ENCODE peak calls at places on chromosome 2, in nine cellular contexts. Y is K562, N is A549, E is IMR-90, R is GM12878, G is transverse colon, C is endothelial cell of umbilical vein, O is H1, B is stomach. W is an unnamed sample.

GRCh38 chr2:200618590-200619021 is 32.8 kb downstream of the AOX1 start:
- DNase-seq in Y (no peak), N (no peak), E (peak), R (no peak), G (no peak), C (no peak), O (no peak), B (no peak), W (no peak)

GRCh38 chr2:18516112-18516511 is 44.3 kb downstream of the RDH14 start:
- DNase-seq in Y (no peak), N (no peak), E (peak), R (no peak), G (no peak), C (no peak), O (no peak), B (no peak), W (no peak)

GRCh38 chr2:203594541-203594940 is 59.4 kb upstream of the RAPH1 start:
- DNase-seq in Y (no peak), N (no peak), E (peak), R (no peak), G (no peak), C (no peak), O (no peak), B (no peak), W (no peak)

GRCh38 chr2:231918501-231919330 is 7.5 kb downstream of the NPPC start:
- DNase-seq in Y (no peak), N (no peak), E (no peak), R (no peak), G (no peak), C (no peak), O (no peak), B (no peak), W (no peak)

GRCh38 chr2:162196611-162197010 is 44.6 kb upstream of the GCG start:
- DNase-seq in Y (no peak), N (no peak), E (peak), R (no peak), G (no peak), C (no peak), O (no peak), B (no peak), W (no peak)

GRCh38 chr2:118667366-118667765 is 180.1 kb downstream of the EN1 start:
- DNase-seq in Y (no peak), N (no peak), E (no peak), R (no peak), G (no peak), C (no peak), O (no peak), B (no peak), W (no peak)

GRCh38 chr2:137770161-137770560 is 194.1 kb upstream of the HNMT start:
- DNase-seq in Y (no peak), N (no peak), E (no peak), R (no peak), G (no peak), C (no peak), O (no peak), B (no peak), W (no peak)

GRCh38 chr2:196592331-196592911 is 47.1 kb upstream of the CCDC150 start:
- DNase-seq in Y (no peak), N (no peak), E (peak), R (no peak), G (no peak), C (peak), O (no peak), B (no peak), W (no peak)

GRCh38 chr2:143960177-143960576 is 559.7 kb downstream of the ZEB2 start:
- DNase-seq in Y (no peak), N (no peak), E (peak), R (no peak), G (no peak), C (no peak), O (no peak), B (no peak), W (no peak)

GRCh38 chr2:25339121-25339738 is 2.5 kb downstream of the DNMT3A start:
- DNase-seq in Y (no peak), N (no peak), E (no peak), R (no peak), G (no peak), C (no peak), O (no peak), B (no peak), W (no peak)

GRCh38 chr2:74502720-74503505 is 3.5 kb upstream of the LBX2 start:
- DNase-seq in Y (peak), N (peak), E (peak), R (no peak), G (peak), C (peak), O (no peak), B (peak), W (peak)

GRCh38 chr2:239854596-239854995 is 170.5 kb downstream of the NDUFA10 start:
- DNase-seq in Y (no peak), N (no peak), E (no peak), R (no peak), G (no peak), C (no peak), O (no peak), B (no peak), W (peak)

GRCh38 chr2:188678921-188679320 is 295.3 kb upstream of the COL3A1 start:
- DNase-seq in Y (no peak), N (no peak), E (peak), R (no peak), G (no peak), C (no peak), O (no peak), B (no peak), W (no peak)

GRCh38 chr2:38793511-38793910 is 15.5 kb downstream of the GEMIN6 start:
- DNase-seq in Y (no peak), N (no peak), E (no peak), R (no peak), G (no peak), C (no peak), O (no peak), B (no peak), W (no peak)

GRCh38 chr2:230974096-230974913 is 21.6 kb upstream of the SPATA3 start:
- DNase-seq in Y (no peak), N (no peak), E (peak), R (peak), G (peak), C (no peak), O (no peak), B (no peak), W (peak)

GRCh38 chr2:220445429-220446105 is 818.1 kb downstream of the SLC4A3 start:
- DNase-seq in Y (no peak), N (no peak), E (peak), R (no peak), G (no peak), C (no peak), O (no peak), B (no peak), W (no peak)

GRCh38 chr2:150832686-150833085 is 345.2 kb upstream of the RND3 start:
- DNase-seq in Y (no peak), N (no peak), E (peak), R (no peak), G (no peak), C (no peak), O (no peak), B (no peak), W (no peak)

GRCh38 chr2:1993711-1994682 is 249.7 kb upstream of the PXDN start:
- DNase-seq in Y (no peak), N (no peak), E (no peak), R (no peak), G (no peak), C (peak), O (no peak), B (no peak), W (no peak)

GRCh38 chr2:230008708-230009066 is 60.0 kb downstream of the SLC16A14 start:
- DNase-seq in Y (no peak), N (no peak), E (no peak), R (no peak), G (no peak), C (peak), O (no peak), B (no peak), W (no peak)

GRCh38 chr2:12223732-12224131 is 477.3 kb downstream of the LPIN1 start:
- DNase-seq in Y (no peak), N (no peak), E (no peak), R (no peak), G (no peak), C (no peak), O (no peak), B (no peak), W (no peak)

GRCh38 chr2:218736535-218736934 is 25.9 kb downstream of the TTLL4 start:
- DNase-seq in Y (no peak), N (no peak), E (no peak), R (no peak), G (no peak), C (no peak), O (no peak), B (no peak), W (no peak)

GRCh38 chr2:239082425-239082824 is 234.5 kb downstream of the TWIST2 start:
- DNase-seq in Y (no peak), N (no peak), E (no peak), R (no peak), G (no peak), C (no peak), O (no peak), B (no peak), W (no peak)

GRCh38 chr2:201433389-201433995 is 17.8 kb downstream of the TRAK2 start:
- DNase-seq in Y (peak), N (no peak), E (no peak), R (no peak), G (no peak), C (no peak), O (no peak), B (no peak), W (no peak)

GRCh38 chr2:233223059-233223894 is 28.2 kb upstream of the ATG16L1 start:
- DNase-seq in Y (no peak), N (no peak), E (no peak), R (peak), G (no peak), C (no peak), O (no peak), B (no peak), W (no peak)

GRCh38 chr2:223467194-223467593 is 135.0 kb downstream of the SCG2 start:
- DNase-seq in Y (no peak), N (no peak), E (peak), R (no peak), G (no peak), C (no peak), O (no peak), B (no peak), W (no peak)

GRCh38 chr2:160871096-160871495 is 289.1 kb upstream of the TANK start:
- DNase-seq in Y (no peak), N (no peak), E (peak), R (no peak), G (no peak), C (no peak), O (no peak), B (no peak), W (no peak)

GRCh38 chr2:100494712-100495111 is 24.4 kb downstream of the NMS start:
- DNase-seq in Y (no peak), N (no peak), E (no peak), R (no peak), G (no peak), C (no peak), O (no peak), B (no peak), W (no peak)

GRCh38 chr2:86788881-86789686 is 1.6 kb downstream of the CD8A start:
- DNase-seq in Y (no peak), N (no peak), E (no peak), R (no peak), G (no peak), C (no peak), O (no peak), B (no peak), W (no peak)

GRCh38 chr2:185859506-185859905 is 120.9 kb downstream of the FSIP2 start:
- DNase-seq in Y (no peak), N (no peak), E (no peak), R (no peak), G (no peak), C (no peak), O (no peak), B (no peak), W (no peak)

GRCh38 chr2:100675373-100675772 is 112.6 kb downstream of the PDCL3 start:
- DNase-seq in Y (no peak), N (no peak), E (no peak), R (no peak), G (no peak), C (no peak), O (no peak), B (no peak), W (no peak)

GRCh38 chr2:8676915-8677645 is 4.8 kb upstream of the ID2 start:
- DNase-seq in Y (no peak), N (no peak), E (peak), R (no peak), G (peak), C (no peak), O (no peak), B (no peak), W (no peak)

GRCh38 chr2:204503869-204504268 is 41.4 kb upstream of the PARD3B start:
- DNase-seq in Y (no peak), N (no peak), E (peak), R (no peak), G (no peak), C (no peak), O (no peak), B (no peak), W (no peak)

GRCh38 chr2:217316743-217317142 is 456.9 kb upstream of the TNP1 start:
- DNase-seq in Y (no peak), N (no peak), E (peak), R (peak), G (no peak), C (peak), O (no peak), B (no peak), W (no peak)

GRCh38 chr2:207871506-207871905 is 101.8 kb upstream of the FZD5 start:
- DNase-seq in Y (no peak), N (no peak), E (no peak), R (no peak), G (no peak), C (no peak), O (no peak), B (no peak), W (no peak)

GRCh38 chr2:178392215-178392614 is 58.8 kb downstream of the PRKRA start:
- DNase-seq in Y (no peak), N (no peak), E (peak), R (no peak), G (no peak), C (no peak), O (no peak), B (no peak), W (no peak)
- TF ChIP-seq POLR2A in Y (no peak), N (no peak), E (no peak), R (no peak), G (no peak), C (no peak), O (no peak), B (no peak), W (no peak)

GRCh38 chr2:241724975-241725870 is 9.2 kb upstream of the D2HGDH start:
- DNase-seq in Y (no peak), N (no peak), E (no peak), R (no peak), G (no peak), C (no peak), O (no peak), B (no peak), W (no peak)
- H3K4me3 ChIP-seq in Y (no peak), N (no peak), E (no peak), R (no peak), G (no peak), C (no peak), O (no peak), B (no peak), W (no peak)

GRCh38 chr2:195318440-195319111 is 338.4 kb upstream of the SLC39A10 start:
- DNase-seq in Y (peak), N (peak), E (peak), R (no peak), G (peak), C (peak), O (no peak), B (no peak), W (no peak)
- TF ChIP-seq CTCF in Y (peak), N (peak), E (peak), R (peak), G (peak), C (peak), O (no peak), B (peak), W (no peak)

GRCh38 chr2:237689569-237690131 is 62.3 kb downstream of the LRRFIP1 start:
- DNase-seq in Y (no peak), N (no peak), E (no peak), R (no peak), G (peak), C (no peak), O (no peak), B (peak), W (peak)

GRCh38 chr2:237686659-237687136 is 59.3 kb downstream of the LRRFIP1 start:
- DNase-seq in Y (no peak), N (no peak), E (peak), R (no peak), G (no peak), C (peak), O (no peak), B (no peak), W (peak)

GRCh38 chr2:237685408-237685807 is 58.0 kb downstream of the LRRFIP1 start:
- DNase-seq in Y (peak), N (no peak), E (no peak), R (no peak), G (no peak), C (no peak), O (no peak), B (no peak), W (no peak)

GRCh38 chr2:237688081-237688480 is 60.7 kb downstream of the LRRFIP1 start:
- DNase-seq in Y (no peak), N (no peak), E (no peak), R (no peak), G (no peak), C (no peak), O (no peak), B (no peak), W (no peak)

GRCh38 chr2:237687666-237688065 is 60.3 kb downstream of the LRRFIP1 start:
- DNase-seq in Y (no peak), N (no peak), E (peak), R (no peak), G (peak), C (no peak), O (no peak), B (peak), W (peak)
- TF ChIP-seq POLR2A in Y (no peak), N (no peak), E (no peak), R (no peak), G (peak), C (no peak), O (no peak), B (no peak), W (no peak)

GRCh38 chr2:181268174-181268867 is 188.9 kb upstream of the ITGA4 start:
- DNase-seq in Y (no peak), N (no peak), E (no peak), R (no peak), G (no peak), C (no peak), O (no peak), B (no peak), W (no peak)

GRCh38 chr2:181275643-181276070 is 181.5 kb upstream of the ITGA4 start:
- DNase-seq in Y (no peak), N (no peak), E (no peak), R (no peak), G (peak), C (no peak), O (no peak), B (no peak), W (no peak)

GRCh38 chr2:181273986-181274385 is 183.2 kb upstream of the ITGA4 start:
- DNase-seq in Y (no peak), N (no peak), E (no peak), R (no peak), G (no peak), C (no peak), O (no peak), B (no peak), W (no peak)
- H3K4me3 ChIP-seq in Y (no peak), N (no peak), E (no peak), R (no peak), G (no peak), C (no peak), O (no peak), B (no peak), W (no peak)

GRCh38 chr2:134934150-134934549 is 15.5 kb downstream of the CCNT2 start:
- DNase-seq in Y (no peak), N (no peak), E (no peak), R (no peak), G (no peak), C (no peak), O (no peak), B (no peak), W (no peak)
- TF ChIP-seq CTCF in Y (no peak), N (no peak), E (no peak), R (no peak), G (no peak), C (no peak), O (no peak), B (no peak), W (no peak)

GRCh38 chr2:237669628-237670351 is 42.4 kb downstream of the LRRFIP1 start:
- DNase-seq in Y (no peak), N (no peak), E (peak), R (peak), G (peak), C (no peak), O (no peak), B (no peak), W (peak)
- TF ChIP-seq POLR2A in Y (no peak), N (no peak), E (peak), R (no peak), G (no peak), C (no peak), O (no peak), B (no peak), W (no peak)

GRCh38 chr2:154263206-154263605 is 391.5 kb downstream of the GALNT13 start:
- DNase-seq in Y (no peak), N (no peak), E (no peak), R (no peak), G (no peak), C (no peak), O (no peak), B (no peak), W (no peak)
- H3K4me3 ChIP-seq in Y (no peak), N (no peak), E (no peak), R (no peak), G (no peak), C (no peak), O (no peak), B (no peak), W (no peak)

GRCh38 chr2:122166820-122167219 is 411.4 kb downstream of the TSN start:
- DNase-seq in Y (no peak), N (no peak), E (no peak), R (no peak), G (no peak), C (no peak), O (no peak), B (no peak), W (no peak)

GRCh38 chr2:122172812-122173211 is 417.4 kb downstream of the TSN start:
- DNase-seq in Y (no peak), N (no peak), E (no peak), R (no peak), G (no peak), C (no peak), O (no peak), B (no peak), W (no peak)

GRCh38 chr2:122167561-122167960 is 412.1 kb downstream of the TSN start:
- DNase-seq in Y (no peak), N (no peak), E (no peak), R (no peak), G (no peak), C (no peak), O (no peak), B (no peak), W (no peak)

GRCh38 chr2:122164964-122165363 is 409.5 kb downstream of the TSN start:
- DNase-seq in Y (no peak), N (no peak), E (no peak), R (no peak), G (no peak), C (no peak), O (no peak), B (no peak), W (no peak)

DNA sequence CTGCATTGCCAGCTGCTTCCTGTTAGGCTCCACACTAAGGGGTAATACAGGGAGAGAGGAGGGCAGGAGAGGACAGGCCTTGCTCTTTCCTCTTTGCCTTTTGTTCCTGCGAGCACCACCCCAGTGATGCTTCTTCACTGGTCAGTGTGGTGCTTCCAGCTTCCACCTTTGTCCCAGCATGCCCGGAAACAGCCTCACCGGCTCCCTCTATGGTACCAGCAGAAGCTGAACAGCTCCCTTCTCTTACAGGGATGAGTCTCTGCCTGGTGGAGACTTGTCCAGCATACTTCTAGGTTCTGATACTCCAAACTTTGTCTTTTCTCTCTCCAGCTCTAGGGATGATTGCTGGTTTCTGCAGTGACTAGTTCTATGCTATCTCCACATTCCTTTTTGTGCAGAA is 413.3 kb downstream of the TSN start:
- DNase-seq in Y (no peak), N (no peak), E (no peak), R (no peak), G (no peak), C (no peak), O (peak), B (no peak), W (no peak)
- TF ChIP-seq CTCF in Y (peak), N (no peak), E (no peak), R (no peak), G (no peak), C (no peak), O (peak), B (no peak), W (no peak)

DNA sequence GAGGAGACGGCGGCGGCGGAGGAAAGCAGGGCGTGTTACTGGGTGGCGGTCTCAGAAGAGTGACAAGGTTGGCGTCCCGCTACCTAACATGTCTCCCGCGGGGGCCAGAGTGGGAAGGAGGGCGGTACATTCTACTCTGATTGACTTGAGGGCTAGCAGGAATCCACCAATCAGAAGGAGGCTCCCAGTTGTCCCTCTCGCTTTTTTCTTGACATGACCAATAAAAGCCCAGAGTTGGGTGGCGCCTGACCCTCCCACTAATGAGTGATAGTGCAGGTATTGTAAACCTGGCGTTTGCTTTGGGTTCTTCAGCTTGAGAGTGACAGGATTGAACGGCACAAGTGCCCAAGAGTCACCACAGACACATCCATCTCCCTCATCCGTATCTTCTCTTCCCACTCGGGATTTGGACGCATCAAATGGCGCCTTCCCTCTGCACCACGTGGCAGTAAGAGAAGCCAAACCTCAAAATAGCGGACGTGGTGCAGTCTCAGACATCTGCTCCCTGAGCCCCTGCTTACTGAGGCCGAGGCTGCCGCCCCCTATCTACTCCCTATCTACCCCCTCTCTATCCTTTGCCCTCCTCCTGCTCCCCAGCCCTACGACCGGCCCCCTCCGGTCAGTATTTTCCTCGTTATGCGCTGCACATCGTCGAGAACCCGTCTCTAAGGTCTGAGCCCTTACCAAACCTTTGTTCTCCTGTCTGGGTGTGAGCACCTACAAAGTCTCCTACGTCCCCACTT is 746 bp upstream of the FAM161A start:
- DNase-seq in Y (peak), N (peak), E (peak), R (peak), G (peak), C (peak), O (peak), B (peak), W (peak)
- TF ChIP-seq POLR2A in Y (no peak), N (peak), E (no peak), R (peak), G (no peak), C (no peak), O (peak), B (no peak), W (no peak)

W was measured in lower leg skin.